ENCODE peak calls at places on chromosome 9, in nine cellular contexts. M is A549, Z is mesendoderm, F is HCT116, I is HepG2, L is neuronal stem cell, Y is OCI-LY7, E is SK-N-SH, T is fibroblast of lung. B is an unnamed sample.

GRCh38 chr9:16384993-16385392 is 485.5 kb downstream of the BNC2 start:
- DNase-seq in E (no peak), I (no peak), M (no peak), F (no peak), Y (no peak), L (no peak), Z (no peak), T (no peak), B (no peak)

GRCh38 chr9:137967280-137967943 is 89.8 kb downstream of the CACNA1B start:
- DNase-seq in T (no peak), M (no peak), E (peak), I (no peak), Z (no peak), F (no peak), L (no peak), Y (no peak), B (no peak)

GRCh38 chr9:13360188-13360587 is 80.7 kb upstream of the MPDZ start:
- DNase-seq in Y (no peak), Z (peak), T (no peak), I (no peak), M (no peak), E (peak), F (no peak), L (no peak), B (no peak)

GRCh38 chr9:14722391-14723035 is at the start of gene CER1:
- DNase-seq in M (no peak), L (peak), T (no peak), E (no peak), Z (peak), F (no peak), Y (no peak), I (no peak), B (no peak)

GRCh38 chr9:91659529-91660294 is 236.1 kb upstream of the NFIL3 start:
- DNase-seq in F (peak), Z (peak), E (peak), L (peak), Y (no peak), M (peak), T (peak), I (no peak), B (no peak)

GRCh38 chr9:91785403-91785917 is 164.6 kb downstream of the ROR2 start:
- DNase-seq in T (no peak), Y (no peak), Z (no peak), I (no peak), L (no peak), F (no peak), M (no peak), E (no peak), B (no peak)

GRCh38 chr9:138007566-138008080 is 130.0 kb downstream of the CACNA1B start:
- DNase-seq in I (no peak), L (no peak), Z (no peak), F (no peak), Y (no peak), T (no peak), M (no peak), E (no peak), B (no peak)

GRCh38 chr9:88583901-88584596 is 49.1 kb downstream of the NXNL2 start:
- DNase-seq in T (peak), E (no peak), M (no peak), Y (peak), F (no peak), L (no peak), I (no peak), Z (no peak), B (peak)

GRCh38 chr9:116494815-116495634 is 192.1 kb upstream of the TRIM32 start:
- DNase-seq in L (no peak), T (no peak), F (peak), M (no peak), Y (peak), Z (peak), I (peak), E (no peak), B (no peak)

GRCh38 chr9:6667080-6667479 is 21.6 kb upstream of the GLDC start:
- DNase-seq in M (no peak), T (no peak), F (no peak), Z (no peak), E (no peak), I (no peak), L (no peak), Y (no peak), B (no peak)

GRCh38 chr9:117000196-117000723 is 313.2 kb downstream of the TRIM32 start:
- DNase-seq in T (no peak), F (no peak), Y (no peak), L (no peak), Z (no peak), E (no peak), M (no peak), I (no peak), B (no peak)

GRCh38 chr9:124782661-124783574 is 6.0 kb downstream of the OLFML2A start:
- DNase-seq in M (no peak), I (no peak), Z (no peak), L (no peak), E (no peak), T (no peak), Y (no peak), F (no peak), B (no peak)

GRCh38 chr9:6565312-6565711 is 80.2 kb downstream of the GLDC start:
- DNase-seq in T (no peak), Y (no peak), F (no peak), M (no peak), L (no peak), Z (no peak), I (no peak), E (no peak), B (no peak)

GRCh38 chr9:16417101-16417500 is 453.4 kb downstream of the BNC2 start:
- DNase-seq in Y (no peak), T (peak), M (no peak), Z (no peak), E (no peak), L (no peak), I (no peak), F (no peak), B (no peak)

GRCh38 chr9:12923472-12924009 is 148.7 kb downstream of the LURAP1L start:
- DNase-seq in E (no peak), F (no peak), Y (no peak), T (peak), Z (no peak), M (no peak), L (no peak), I (no peak), B (no peak)

GRCh38 chr9:69027355-69028097 is 8.0 kb upstream of the FXN start:
- DNase-seq in E (peak), T (peak), Z (peak), M (peak), Y (peak), F (peak), I (peak), L (peak), B (no peak)

GRCh38 chr9:112017878-112018277 is 121.3 kb downstream of the UGCG start:
- DNase-seq in M (no peak), F (no peak), L (no peak), T (no peak), Y (no peak), E (no peak), Z (no peak), I (no peak), B (no peak)

GRCh38 chr9:128912270-128912853 is 8.4 kb upstream of the PHYHD1 start:
- DNase-seq in T (peak), M (peak), F (peak), I (peak), E (no peak), Y (no peak), Z (peak), L (no peak), B (peak)

GRCh38 chr9:29691145-29691544 is 2117.9 kb upstream of the C9orf72 start:
- DNase-seq in Y (no peak), M (no peak), T (no peak), L (no peak), F (no peak), Z (no peak), E (no peak), I (no peak), B (no peak)

GRCh38 chr9:101354143-101354764 is 30.6 kb downstream of the BAAT start:
- DNase-seq in T (no peak), E (no peak), Z (no peak), F (no peak), I (peak), L (no peak), M (peak), Y (no peak), B (no peak)

GRCh38 chr9:107174441-107174840 is 108.6 kb upstream of the RAD23B start:
- DNase-seq in Z (no peak), Y (no peak), F (no peak), I (no peak), L (no peak), T (peak), E (no peak), M (no peak), B (no peak)

GRCh38 chr9:107721705-107722245 is 232.2 kb upstream of the KLF4 start:
- DNase-seq in L (no peak), T (no peak), Z (no peak), Y (no peak), F (no peak), I (no peak), E (no peak), M (no peak), B (no peak)

GRCh38 chr9:78236511-78236950 is 656 bp downstream of the CEP78 start:
- DNase-seq in I (peak), F (no peak), T (peak), Y (peak), M (peak), Z (no peak), E (no peak), L (no peak), B (no peak)

GRCh38 chr9:137579259-137579604 is 507 bp upstream of the DPH7 start:
- DNase-seq in I (no peak), F (no peak), E (no peak), Z (no peak), M (no peak), Y (no peak), T (no peak), L (no peak), B (no peak)

GRCh38 chr9:88628811-88629210 is 93.8 kb downstream of the NXNL2 start:
- DNase-seq in I (no peak), Y (no peak), L (no peak), E (no peak), Z (no peak), T (peak), F (no peak), M (no peak), B (no peak)

GRCh38 chr9:88753691-88754367 is 218.9 kb downstream of the NXNL2 start:
- DNase-seq in L (no peak), E (peak), F (no peak), Y (no peak), Z (no peak), I (no peak), M (no peak), T (peak), B (no peak)

GRCh38 chr9:94927048-94927761 is 200.7 kb downstream of the AOPEP start:
- DNase-seq in T (no peak), F (no peak), Z (no peak), I (no peak), E (peak), Y (no peak), M (no peak), L (no peak), B (no peak)

GRCh38 chr9:15101046-15101445 is 190.8 kb upstream of the FREM1 start:
- DNase-seq in Y (no peak), T (peak), Z (no peak), F (no peak), M (no peak), L (no peak), E (no peak), I (no peak), B (no peak)

GRCh38 chr9:78288214-78288892 is 8.6 kb upstream of the PSAT1 start:
- DNase-seq in Z (no peak), M (no peak), E (no peak), I (peak), F (no peak), T (no peak), Y (no peak), L (no peak), B (peak)

GRCh38 chr9:107636596-107637405 is 147.2 kb upstream of the KLF4 start:
- DNase-seq in M (no peak), F (no peak), I (no peak), E (no peak), Y (no peak), Z (no peak), L (no peak), T (peak), B (no peak)

GRCh38 chr9:27344776-27345175 is 47.8 kb upstream of the EQTN start:
- DNase-seq in E (no peak), M (no peak), Z (no peak), F (no peak), L (no peak), T (no peak), I (no peak), Y (no peak), B (no peak)

GRCh38 chr9:137435381-137435891 is 5.7 kb downstream of the ENTPD8 start:
- DNase-seq in T (no peak), M (no peak), I (no peak), F (no peak), Z (no peak), Y (no peak), L (no peak), E (no peak), B (no peak)

GRCh38 chr9:137301086-137301947 is 754 bp downstream of the NRARP start:
- DNase-seq in T (peak), E (peak), M (no peak), L (peak), I (no peak), Z (peak), F (peak), Y (no peak), B (no peak)

GRCh38 chr9:84057662-84058061 is 77.1 kb downstream of the RMI1 start:
- DNase-seq in T (no peak), L (no peak), Y (no peak), E (no peak), Z (no peak), F (no peak), I (no peak), M (no peak), B (no peak)

GRCh38 chr9:78921341-78921740 is 624.4 kb downstream of the PSAT1 start:
- DNase-seq in M (no peak), Z (no peak), T (peak), E (no peak), F (no peak), I (no peak), L (no peak), Y (no peak), B (no peak)

GRCh38 chr9:114621975-114622609 is 11.0 kb downstream of the TMEM268 start:
- DNase-seq in M (peak), F (no peak), Y (no peak), E (no peak), T (peak), I (no peak), L (no peak), Z (no peak), B (no peak)

GRCh38 chr9:130237071-130237470 is 28.5 kb upstream of the HMCN2 start:
- DNase-seq in E (no peak), Z (no peak), F (no peak), I (no peak), Y (no peak), L (no peak), T (no peak), M (no peak), B (no peak)
- H3K4me3 ChIP-seq in E (no peak), Z (no peak), F (no peak), I (no peak), Y (no peak), L (no peak), T (no peak), M (no peak), B (no peak)

GRCh38 chr9:33620738-33621439 is 96.8 kb downstream of the ANKRD18B start:
- DNase-seq in L (no peak), E (no peak), I (no peak), F (no peak), Z (peak), Y (no peak), T (peak), M (no peak), B (peak)
- H3K4me2 ChIP-seq in L (no peak), E (peak), I (no peak), F (peak), Z (no peak), Y (no peak), T (no peak), M (peak), B (peak)

DNA sequence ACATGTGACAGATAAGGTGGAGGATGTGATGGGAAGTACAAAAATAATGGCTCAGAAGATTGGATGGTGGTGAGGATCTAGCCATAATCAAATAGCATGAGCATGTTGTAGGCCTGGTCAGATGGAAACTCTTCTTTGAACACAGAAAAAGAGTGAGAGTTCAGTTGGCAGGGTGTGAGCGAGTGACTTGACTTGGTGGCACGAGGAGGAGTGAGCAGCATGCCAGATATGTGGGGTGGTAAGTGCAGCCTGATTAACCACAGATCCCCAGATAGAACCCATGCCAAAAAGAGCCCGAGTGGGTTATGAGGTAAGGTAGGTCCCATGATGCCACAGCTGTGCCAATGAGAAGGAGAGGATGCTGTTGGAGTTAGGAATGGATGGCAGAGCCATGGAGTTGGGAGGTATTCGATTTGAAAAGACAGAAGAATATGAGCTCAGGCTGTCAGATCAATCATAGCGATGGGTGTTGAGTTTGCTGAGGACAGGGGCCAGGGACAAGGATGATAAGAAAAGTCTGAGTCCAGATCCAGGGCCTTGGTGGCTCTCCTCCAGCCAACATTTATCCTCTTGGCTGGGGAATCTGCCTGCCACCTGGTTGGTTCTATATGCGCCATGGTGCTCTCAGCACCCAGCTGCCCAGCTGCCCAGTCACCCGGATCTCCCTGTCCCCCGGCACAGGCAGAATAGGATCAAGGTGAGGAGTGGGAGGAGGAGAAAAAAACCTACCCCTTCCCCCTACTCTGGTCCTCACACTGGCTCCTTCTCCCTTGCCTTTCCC is 16.5 kb downstream of the GARNL3 start:
- DNase-seq in I (no peak), F (no peak), E (peak), Z (no peak), M (no peak), Y (no peak), L (no peak), T (no peak), B (no peak)
- H3K27ac ChIP-seq in I (no peak), F (no peak), E (no peak), Z (no peak), M (no peak), Y (no peak), L (no peak), T (no peak), B (no peak)

DNA sequence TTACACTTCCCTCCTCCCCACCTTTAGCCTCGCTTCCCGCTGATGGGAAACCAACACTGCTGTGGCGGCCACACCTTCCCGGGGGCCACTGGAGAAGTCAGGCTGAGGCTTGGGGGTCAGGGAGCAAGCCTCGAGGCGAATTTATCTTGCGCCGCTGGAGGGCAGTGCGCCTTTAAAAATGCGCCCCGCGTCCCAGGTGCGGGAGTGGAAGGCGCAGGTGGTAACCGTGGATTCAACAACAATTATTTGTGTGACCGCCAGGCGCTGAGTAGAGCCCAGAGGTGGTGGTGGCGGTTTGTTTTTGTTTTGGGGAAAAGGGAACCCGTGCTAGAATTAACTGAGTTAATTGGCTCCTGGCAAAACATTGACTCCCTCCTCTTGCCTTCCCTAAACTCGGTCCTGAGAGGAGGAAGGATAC is 1.1 kb downstream of the CFAP77 start:
- DNase-seq in I (peak), Y (peak), L (peak), M (peak), T (peak), F (peak), Z (peak), E (peak), B (no peak)
- H3K4me3 ChIP-seq in I (no peak), Y (peak), L (no peak), M (no peak), T (no peak), F (peak), Z (no peak), E (no peak), B (peak)

DNA sequence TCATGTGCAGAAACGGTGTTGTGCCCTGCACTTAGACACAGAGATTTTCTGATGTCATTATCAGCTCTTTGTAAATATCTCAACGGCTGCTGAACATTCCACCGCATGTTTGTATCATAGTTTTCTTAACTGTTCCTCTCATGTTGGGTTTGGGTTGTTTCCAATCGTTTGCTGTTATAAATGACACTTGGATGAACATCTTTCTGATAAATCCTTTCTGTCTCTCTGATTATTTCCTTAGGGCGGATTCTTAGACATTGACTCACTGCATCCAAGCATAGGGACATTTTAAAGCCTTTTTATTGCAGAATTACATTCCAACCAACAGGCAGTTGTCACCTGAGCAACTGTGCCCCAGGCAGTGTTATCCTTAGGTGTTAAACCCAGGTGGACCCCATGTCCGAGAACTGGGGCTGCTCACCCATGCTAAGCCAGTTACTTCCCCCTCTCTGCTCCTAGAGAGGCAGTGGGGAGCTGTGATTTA is 28.5 kb downstream of the COL5A1 start:
- DNase-seq in L (no peak), Z (peak), E (no peak), M (peak), Y (no peak), T (peak), F (no peak), I (no peak), B (peak)
- H3K4me2 ChIP-seq in L (no peak), Z (no peak), E (peak), M (peak), Y (no peak), T (no peak), F (no peak), I (no peak), B (peak)

GRCh38 chr9:113602126-113603119 is 138.9 kb downstream of the RGS3 start:
- DNase-seq in T (peak), I (peak), Y (peak), E (peak), Z (peak), F (peak), L (no peak), M (no peak), B (peak)
- H3K27ac ChIP-seq in T (peak), I (no peak), Y (peak), E (peak), Z (no peak), F (peak), L (no peak), M (no peak), B (peak)

DNA sequence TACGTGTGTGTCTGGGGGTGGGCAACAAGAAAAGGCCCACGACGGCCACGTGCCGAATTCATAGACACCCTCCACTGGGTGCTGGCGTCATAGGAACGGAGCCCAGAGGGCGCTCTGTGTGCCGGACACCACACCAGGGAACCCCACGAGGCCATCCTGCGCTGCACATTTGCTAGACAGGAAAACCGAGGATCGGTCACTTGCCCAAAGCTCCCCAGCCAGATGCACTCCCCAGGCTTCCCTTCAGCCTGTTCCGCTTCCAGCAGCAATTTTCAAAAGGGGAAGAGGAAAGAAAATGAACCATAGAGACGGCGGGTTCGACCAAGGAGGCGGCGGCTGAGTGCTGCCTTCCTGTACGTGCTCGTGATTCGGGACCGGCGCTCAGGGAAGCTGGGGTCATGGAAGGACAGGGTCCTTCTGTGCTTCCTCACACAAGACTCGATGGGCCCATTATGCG is 124.5 kb upstream of the SARDH start:
- DNase-seq in E (no peak), T (no peak), Z (no peak), L (no peak), Y (no peak), M (no peak), F (no peak), I (no peak), B (no peak)
- H3K4me3 ChIP-seq in E (no peak), T (no peak), Z (no peak), L (no peak), Y (no peak), M (no peak), F (no peak), I (no peak), B (no peak)

GRCh38 chr9:106039151-106039935 is 345.0 kb downstream of the TMEM38B start:
- DNase-seq in Y (no peak), Z (peak), I (no peak), F (no peak), E (no peak), L (no peak), M (no peak), T (no peak), B (no peak)
- H3K4me2 ChIP-seq in Y (no peak), Z (no peak), I (no peak), F (no peak), E (no peak), L (no peak), M (no peak), T (no peak), B (no peak)

B was measured in keratinocyte.